ENCODE peak calls at places on chromosomes 3 and 15, in eight cellular contexts. One of them, this sample, is unnamed.

GRCh38 chr3:156174229-156174847 is 54.0 kb downstream of the KCNAB1 start:
- DNase-seq in heart right ventricle: no peak
- DNase-seq in AG09309: no peak
- DNase-seq in GM13977: no peak
- DNase-seq in ovary: no peak
- DNase-seq in foreskin keratinocyte: peak
- DNase-seq in AG04450: peak
- DNase-seq in uterus: no peak
- DNase-seq in this sample: no peak

GRCh38 chr15:52054381-52054780 is 35.4 kb downstream of the MAPK6 start:
- DNase-seq in foreskin keratinocyte: no peak
- DNase-seq in AG04450: no peak
- DNase-seq in uterus: no peak
- DNase-seq in GM13977: no peak
- DNase-seq in AG09309: no peak
- DNase-seq in heart right ventricle: no peak
- DNase-seq in ovary: no peak
- DNase-seq in this sample: peak

GRCh38 chr3:127742580-127742979 is 69.8 kb downstream of the ABTB1 start:
- DNase-seq in foreskin keratinocyte: no peak
- DNase-seq in ovary: no peak
- DNase-seq in heart right ventricle: no peak
- DNase-seq in GM13977: no peak
- DNase-seq in AG09309: no peak
- DNase-seq in uterus: no peak
- DNase-seq in AG04450: no peak
- DNase-seq in this sample: no peak

GRCh38 chr15:34223904-34224596 is 766 bp upstream of the EMC4 start:
- DNase-seq in foreskin keratinocyte: no peak
- DNase-seq in ovary: no peak
- DNase-seq in AG04450: no peak
- DNase-seq in uterus: no peak
- DNase-seq in GM13977: no peak
- DNase-seq in heart right ventricle: no peak
- DNase-seq in AG09309: no peak
- DNase-seq in this sample: no peak

GRCh38 chr15:66819084-66819483 is 117.0 kb downstream of the SMAD6 start:
- DNase-seq in foreskin keratinocyte: no peak
- DNase-seq in heart right ventricle: no peak
- DNase-seq in uterus: no peak
- DNase-seq in AG09309: no peak
- DNase-seq in ovary: no peak
- DNase-seq in AG04450: no peak
- DNase-seq in GM13977: no peak
- DNase-seq in this sample: no peak

GRCh38 chr3:11690863-11691833 is 47.4 kb upstream of the VGLL4 start:
- DNase-seq in AG04450: no peak
- DNase-seq in ovary: no peak
- DNase-seq in heart right ventricle: no peak
- DNase-seq in AG09309: no peak
- DNase-seq in foreskin keratinocyte: peak
- DNase-seq in GM13977: no peak
- DNase-seq in uterus: no peak
- DNase-seq in this sample: peak

GRCh38 chr15:46616033-46616432 is 981.2 kb downstream of the SQOR start:
- DNase-seq in AG04450: no peak
- DNase-seq in ovary: no peak
- DNase-seq in AG09309: no peak
- DNase-seq in heart right ventricle: no peak
- DNase-seq in foreskin keratinocyte: no peak
- DNase-seq in uterus: no peak
- DNase-seq in GM13977: no peak
- DNase-seq in this sample: no peak

GRCh38 chr3:30770387-30770786 is 124.1 kb downstream of the GADL1 start:
- DNase-seq in ovary: no peak
- DNase-seq in uterus: peak
- DNase-seq in heart right ventricle: no peak
- DNase-seq in AG09309: peak
- DNase-seq in GM13977: no peak
- DNase-seq in foreskin keratinocyte: peak
- DNase-seq in AG04450: peak
- DNase-seq in this sample: peak

GRCh38 chr3:113690482-113690881 is 6.0 kb downstream of the USF3 start:
- DNase-seq in GM13977: no peak
- DNase-seq in ovary: no peak
- DNase-seq in foreskin keratinocyte: no peak
- DNase-seq in AG04450: no peak
- DNase-seq in AG09309: no peak
- DNase-seq in uterus: no peak
- DNase-seq in heart right ventricle: no peak
- DNase-seq in this sample: no peak

GRCh38 chr3:97882975-97883598 is 61.3 kb downstream of the CRYBG3 start:
- DNase-seq in ovary: no peak
- DNase-seq in heart right ventricle: no peak
- DNase-seq in AG04450: no peak
- DNase-seq in foreskin keratinocyte: peak
- DNase-seq in GM13977: no peak
- DNase-seq in uterus: no peak
- DNase-seq in AG09309: peak
- DNase-seq in this sample: peak

GRCh38 chr15:65110676-65111292 is 4.2 kb downstream of the UBAP1L start:
- DNase-seq in AG09309: no peak
- DNase-seq in foreskin keratinocyte: no peak
- DNase-seq in uterus: no peak
- DNase-seq in AG04450: peak
- DNase-seq in ovary: no peak
- DNase-seq in GM13977: no peak
- DNase-seq in heart right ventricle: no peak
- DNase-seq in this sample: no peak

GRCh38 chr3:102006812-102007485 is 157.6 kb downstream of the NFKBIZ start:
- DNase-seq in GM13977: no peak
- DNase-seq in heart right ventricle: no peak
- DNase-seq in foreskin keratinocyte: peak
- DNase-seq in AG09309: peak
- DNase-seq in uterus: peak
- DNase-seq in AG04450: peak
- DNase-seq in ovary: no peak
- DNase-seq in this sample: no peak

GRCh38 chr3:120648290-120648689 is 33.7 kb downstream of the HGD start:
- DNase-seq in foreskin keratinocyte: no peak
- DNase-seq in AG04450: no peak
- DNase-seq in GM13977: no peak
- DNase-seq in AG09309: no peak
- DNase-seq in uterus: no peak
- DNase-seq in ovary: no peak
- DNase-seq in heart right ventricle: no peak
- DNase-seq in this sample: no peak

GRCh38 chr3:170751083-170751893 is 118.7 kb downstream of the RPL22L1 start:
- DNase-seq in ovary: peak
- DNase-seq in foreskin keratinocyte: peak
- DNase-seq in AG04450: peak
- DNase-seq in GM13977: no peak
- DNase-seq in AG09309: peak
- DNase-seq in uterus: peak
- DNase-seq in heart right ventricle: peak
- DNase-seq in this sample: peak

DNA sequence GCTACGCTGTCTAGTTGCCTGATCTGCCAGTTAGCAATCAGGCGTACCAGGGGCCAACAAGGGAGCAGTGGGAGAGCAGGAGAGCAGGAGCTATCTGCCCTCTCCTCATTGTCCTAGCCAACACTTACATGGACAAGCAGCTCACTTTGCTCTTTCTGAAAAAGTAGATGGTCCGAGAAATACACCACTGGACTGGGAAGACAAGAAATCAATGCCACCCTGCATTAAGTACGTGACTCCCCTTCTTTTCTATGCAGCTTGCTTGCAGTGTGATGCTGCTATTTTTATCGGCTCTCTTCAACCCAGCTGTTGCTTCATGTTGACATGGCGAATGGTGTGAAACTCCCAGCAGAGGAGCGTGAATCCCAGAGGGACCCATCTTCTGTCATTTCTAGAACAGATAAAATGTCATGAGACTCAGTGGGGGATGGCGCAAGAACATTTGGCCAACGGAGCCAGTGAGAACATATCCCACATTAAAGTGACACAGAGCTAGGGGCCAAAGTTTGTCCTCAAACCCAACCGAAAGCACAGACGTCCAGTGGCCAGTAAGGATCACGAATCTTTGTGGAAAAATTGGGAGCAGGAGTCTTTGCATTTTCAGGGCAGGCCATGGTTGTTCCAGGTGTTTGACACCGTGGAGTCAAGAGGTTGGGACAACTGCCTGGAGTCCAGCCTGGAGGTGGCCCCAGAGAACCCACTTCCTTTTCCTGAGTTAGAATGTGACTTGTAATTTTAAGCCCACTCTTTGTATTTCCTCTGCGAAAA is 53.7 kb upstream of the MEF2A start:
- DNase-seq in uterus: peak
- DNase-seq in ovary: no peak
- DNase-seq in foreskin keratinocyte: no peak
- DNase-seq in GM13977: peak
- DNase-seq in heart right ventricle: no peak
- DNase-seq in AG09309: no peak
- DNase-seq in AG04450: no peak
- DNase-seq in this sample: no peak
- TF ChIP-seq CTCF in uterus: no peak
- TF ChIP-seq CTCF in ovary: no peak
- TF ChIP-seq CTCF in foreskin keratinocyte: no peak
- TF ChIP-seq CTCF in GM13977: no peak
- TF ChIP-seq CTCF in heart right ventricle: no peak
- TF ChIP-seq CTCF in AG09309: no peak
- TF ChIP-seq CTCF in AG04450: no peak
- TF ChIP-seq CTCF in this sample: no peak

GRCh38 chr15:71800835-71801745 is 9.3 kb upstream of the NR2E3 start:
- DNase-seq in foreskin keratinocyte: peak
- DNase-seq in AG09309: peak
- DNase-seq in uterus: peak
- DNase-seq in ovary: no peak
- DNase-seq in heart right ventricle: no peak
- DNase-seq in AG04450: peak
- DNase-seq in GM13977: peak
- DNase-seq in this sample: peak
- TF ChIP-seq CTCF in foreskin keratinocyte: peak
- TF ChIP-seq CTCF in AG09309: peak
- TF ChIP-seq CTCF in uterus: peak
- TF ChIP-seq CTCF in ovary: peak
- TF ChIP-seq CTCF in heart right ventricle: peak
- TF ChIP-seq CTCF in AG04450: peak
- TF ChIP-seq CTCF in GM13977: peak
- TF ChIP-seq CTCF in this sample: peak

GRCh38 chr3:194565597-194566190 is 67.5 kb downstream of the TMEM44 start:
- DNase-seq in ovary: no peak
- DNase-seq in AG04450: no peak
- DNase-seq in uterus: no peak
- DNase-seq in AG09309: peak
- DNase-seq in heart right ventricle: no peak
- DNase-seq in foreskin keratinocyte: no peak
- DNase-seq in GM13977: no peak
- DNase-seq in this sample: no peak
- TF ChIP-seq CTCF in ovary: no peak
- TF ChIP-seq CTCF in AG04450: no peak
- TF ChIP-seq CTCF in uterus: no peak
- TF ChIP-seq CTCF in AG09309: no peak
- TF ChIP-seq CTCF in heart right ventricle: no peak
- TF ChIP-seq CTCF in foreskin keratinocyte: no peak
- TF ChIP-seq CTCF in GM13977: no peak
- TF ChIP-seq CTCF in this sample: no peak

GRCh38 chr3:149767720-149768119 is 15.4 kb upstream of the COMMD2 start:
- DNase-seq in ovary: no peak
- DNase-seq in foreskin keratinocyte: no peak
- DNase-seq in GM13977: no peak
- DNase-seq in AG09309: no peak
- DNase-seq in uterus: no peak
- DNase-seq in heart right ventricle: no peak
- DNase-seq in AG04450: no peak
- DNase-seq in this sample: no peak

GRCh38 chr3:149768704-149769103 is 16.4 kb upstream of the COMMD2 start:
- DNase-seq in AG09309: no peak
- DNase-seq in ovary: no peak
- DNase-seq in GM13977: no peak
- DNase-seq in AG04450: no peak
- DNase-seq in heart right ventricle: no peak
- DNase-seq in uterus: no peak
- DNase-seq in foreskin keratinocyte: no peak
- DNase-seq in this sample: no peak

GRCh38 chr3:149764302-149764701 is 12.0 kb upstream of the COMMD2 start:
- DNase-seq in AG09309: no peak
- DNase-seq in foreskin keratinocyte: no peak
- DNase-seq in AG04450: no peak
- DNase-seq in ovary: no peak
- DNase-seq in uterus: no peak
- DNase-seq in heart right ventricle: no peak
- DNase-seq in GM13977: no peak
- DNase-seq in this sample: no peak

GRCh38 chr3:149763565-149763964 is 11.3 kb upstream of the COMMD2 start:
- DNase-seq in foreskin keratinocyte: peak
- DNase-seq in GM13977: no peak
- DNase-seq in heart right ventricle: no peak
- DNase-seq in ovary: no peak
- DNase-seq in uterus: no peak
- DNase-seq in AG04450: no peak
- DNase-seq in AG09309: no peak
- DNase-seq in this sample: peak

DNA sequence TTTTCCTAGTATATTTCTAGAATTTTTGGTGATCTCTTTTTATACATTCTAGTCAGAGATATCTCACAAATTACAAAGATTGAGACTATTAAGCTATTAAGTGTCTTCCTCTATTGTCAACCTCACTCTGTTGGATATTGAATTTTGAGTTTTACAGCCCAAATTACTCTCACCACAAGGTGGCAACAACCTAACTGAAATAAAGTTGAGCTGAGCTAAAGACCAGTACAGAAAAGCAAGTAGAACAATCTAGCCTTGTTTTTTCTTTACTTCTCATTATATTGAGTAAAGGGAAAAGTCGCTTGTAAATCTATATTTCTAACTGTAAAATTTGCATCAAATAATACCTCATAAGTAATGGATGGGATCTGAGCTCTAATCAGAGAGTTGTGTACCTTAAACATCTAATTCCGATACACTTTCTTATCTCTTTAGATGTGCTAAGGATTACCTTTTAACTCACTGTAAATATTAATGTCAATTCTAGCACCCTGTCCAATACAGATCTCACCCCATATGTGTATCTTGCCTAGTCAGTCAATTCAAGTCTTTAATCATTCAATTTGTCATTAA is 13.6 kb upstream of the COMMD2 start:
- DNase-seq in ovary: no peak
- DNase-seq in uterus: no peak
- DNase-seq in GM13977: no peak
- DNase-seq in foreskin keratinocyte: peak
- DNase-seq in heart right ventricle: no peak
- DNase-seq in AG09309: peak
- DNase-seq in AG04450: no peak
- DNase-seq in this sample: no peak
- TF ChIP-seq CTCF in ovary: peak
- TF ChIP-seq CTCF in uterus: peak
- TF ChIP-seq CTCF in GM13977: peak
- TF ChIP-seq CTCF in foreskin keratinocyte: peak
- TF ChIP-seq CTCF in heart right ventricle: peak
- TF ChIP-seq CTCF in AG09309: peak
- TF ChIP-seq CTCF in AG04450: peak
- TF ChIP-seq CTCF in this sample: peak

This sample was measured in PC-9.